ENCODE peak calls at places on chromosomes 6 and 20, in seven cellular contexts. C is AG10803, M is ovary, Y is fibroblast of the aortic adventitia, I is A549, B is HepG2, X is choroid plexus epithelial cell. N is an unnamed sample.

GRCh38 chr20:19252670-19253120 is 40.3 kb downstream of the SLC24A3 start:
- DNase-seq in C (peak), M (no peak), I (no peak), Y (no peak), B (no peak), X (peak), N (peak)

GRCh38 chr20:16968099-16968498 is 219.9 kb downstream of the OTOR start:
- DNase-seq in I (no peak), M (no peak), X (no peak), C (no peak), Y (no peak), B (no peak), N (no peak)

GRCh38 chr6:40962241-40962640 is 76.8 kb downstream of the UNC5CL start:
- DNase-seq in B (peak), C (peak), I (peak), Y (peak), M (no peak), X (peak), N (peak)

GRCh38 chr6:22613695-22614094 is 44.3 kb downstream of the HDGFL1 start:
- DNase-seq in B (no peak), M (no peak), Y (peak), X (peak), C (peak), I (no peak), N (peak)

GRCh38 chr6:363909-364308 is 27.6 kb upstream of the IRF4 start:
- DNase-seq in C (no peak), I (no peak), X (no peak), M (no peak), B (no peak), Y (no peak), N (no peak)

GRCh38 chr6:18823782-18824386 is 436.7 kb downstream of the RNF144B start:
- DNase-seq in C (peak), M (no peak), X (peak), Y (peak), I (no peak), B (peak), N (peak)

GRCh38 chr6:81820979-81821378 is 68.5 kb upstream of the TENT5A start:
- DNase-seq in Y (no peak), I (no peak), X (no peak), C (no peak), B (no peak), M (no peak), N (no peak)

GRCh38 chr6:157860505-157860991 is 37.5 kb downstream of the SNX9 start:
- DNase-seq in X (peak), B (no peak), I (no peak), C (no peak), M (no peak), Y (no peak), N (no peak)

GRCh38 chr6:42075159-42075838 is 25.0 kb downstream of the TAF8 start:
- DNase-seq in X (peak), Y (peak), B (peak), M (peak), I (peak), C (peak), N (peak)

GRCh38 chr20:17281478-17281877 is 54.6 kb downstream of the PCSK2 start:
- DNase-seq in X (peak), C (peak), M (no peak), Y (no peak), B (peak), I (no peak), N (peak)

GRCh38 chr6:125918681-125919566 is 37.6 kb upstream of the HINT3 start:
- DNase-seq in M (no peak), I (peak), C (peak), X (peak), B (peak), Y (peak), N (peak)

GRCh38 chr20:21396045-21396893 is 1.1 kb downstream of the NKX2-4 start:
- DNase-seq in Y (no peak), C (no peak), X (no peak), I (no peak), B (no peak), M (peak), N (peak)

GRCh38 chr6:109339906-109340678 is 42.2 kb downstream of the CD164 start:
- DNase-seq in Y (no peak), X (no peak), C (no peak), I (no peak), B (no peak), M (no peak), N (peak)

GRCh38 chr6:27388293-27389197 is at the start of gene ZNF391:
- DNase-seq in C (peak), M (peak), B (peak), X (peak), I (peak), Y (peak), N (peak)

GRCh38 chr20:14667241-14667640 is 329.8 kb upstream of the FLRT3 start:
- DNase-seq in C (no peak), M (no peak), Y (no peak), B (no peak), X (no peak), I (no peak), N (no peak)

GRCh38 chr6:88220493-88220892 is 54.3 kb upstream of the CNR1 start:
- DNase-seq in C (no peak), B (peak), X (peak), Y (peak), I (no peak), M (no peak), N (peak)

GRCh38 chr6:90362273-90362672 is 65.6 kb upstream of the BACH2 start:
- DNase-seq in B (no peak), X (peak), I (no peak), M (peak), Y (peak), C (no peak), N (peak)

GRCh38 chr20:23684261-23684660 is 4.6 kb downstream of the CST4 start:
- DNase-seq in M (no peak), Y (no peak), I (no peak), X (no peak), C (no peak), B (no peak), N (no peak)

GRCh38 chr20:2602746-2603145 is 49.7 kb upstream of the NOP56 start:
- DNase-seq in M (no peak), Y (no peak), C (no peak), X (no peak), I (no peak), B (no peak), N (no peak)

GRCh38 chr6:151036869-151037680 is 171.6 kb downstream of the MTHFD1L start:
- DNase-seq in M (no peak), B (no peak), I (no peak), C (no peak), Y (no peak), X (peak), N (peak)

GRCh38 chr6:45709834-45710233 is 305.8 kb downstream of the CLIC5 start:
- DNase-seq in X (no peak), C (no peak), Y (no peak), M (no peak), B (no peak), I (no peak), N (no peak)

GRCh38 chr6:96812077-96812703 is 25.1 kb downstream of the GPR63 start:
- DNase-seq in X (peak), M (no peak), C (peak), Y (peak), B (no peak), I (no peak), N (no peak)

GRCh38 chr6:105359419-105360366 is 43.2 kb downstream of the PREP start:
- DNase-seq in X (peak), C (peak), I (peak), Y (peak), M (no peak), B (no peak), N (peak)

GRCh38 chr6:37256692-37257319 is 766 bp upstream of the TBC1D22B start:
- DNase-seq in Y (peak), X (peak), M (no peak), B (no peak), C (peak), I (no peak), N (peak)

GRCh38 chr6:99276747-99277146 is 72.7 kb downstream of the FAXC start:
- DNase-seq in X (peak), B (no peak), C (no peak), I (no peak), M (no peak), Y (no peak), N (peak)

GRCh38 chr20:38680492-38681118 is 43.7 kb upstream of the SLC32A1 start:
- DNase-seq in C (peak), B (peak), I (no peak), Y (peak), X (peak), M (no peak), N (peak)

GRCh38 chr6:129685640-129686031 is 24.3 kb downstream of the ARHGAP18 start:
- DNase-seq in C (no peak), I (no peak), M (no peak), X (no peak), Y (no peak), B (no peak), N (no peak)

GRCh38 chr6:19663479-19663878 is 173.7 kb upstream of the ID4 start:
- DNase-seq in I (no peak), X (no peak), M (no peak), B (no peak), C (no peak), Y (no peak), N (no peak)

GRCh38 chr6:43923376-43924221 is 153.6 kb downstream of the VEGFA start:
- DNase-seq in M (no peak), I (no peak), B (no peak), C (peak), Y (peak), X (no peak), N (peak)

GRCh38 chr6:42428326-42429041 is 23.2 kb downstream of the TRERF1 start:
- DNase-seq in M (no peak), C (peak), Y (peak), B (no peak), X (no peak), I (no peak), N (no peak)

GRCh38 chr20:47568019-47568418 is 66.3 kb downstream of the NCOA3 start:
- DNase-seq in B (peak), M (peak), I (no peak), X (peak), C (peak), Y (peak), N (no peak)

GRCh38 chr6:3321042-3321441 is 62.3 kb downstream of the PSMG4 start:
- DNase-seq in I (no peak), X (no peak), B (no peak), C (no peak), Y (no peak), M (no peak), N (no peak)

GRCh38 chr6:112575309-112575834 is 228.2 kb downstream of the RFPL4B start:
- DNase-seq in X (no peak), B (no peak), Y (no peak), C (no peak), M (no peak), I (no peak), N (no peak)

GRCh38 chr20:49762940-49763766 is 49.5 kb upstream of the B4GALT5 start:
- DNase-seq in X (no peak), Y (no peak), I (no peak), C (no peak), M (no peak), B (no peak), N (peak)

DNA sequence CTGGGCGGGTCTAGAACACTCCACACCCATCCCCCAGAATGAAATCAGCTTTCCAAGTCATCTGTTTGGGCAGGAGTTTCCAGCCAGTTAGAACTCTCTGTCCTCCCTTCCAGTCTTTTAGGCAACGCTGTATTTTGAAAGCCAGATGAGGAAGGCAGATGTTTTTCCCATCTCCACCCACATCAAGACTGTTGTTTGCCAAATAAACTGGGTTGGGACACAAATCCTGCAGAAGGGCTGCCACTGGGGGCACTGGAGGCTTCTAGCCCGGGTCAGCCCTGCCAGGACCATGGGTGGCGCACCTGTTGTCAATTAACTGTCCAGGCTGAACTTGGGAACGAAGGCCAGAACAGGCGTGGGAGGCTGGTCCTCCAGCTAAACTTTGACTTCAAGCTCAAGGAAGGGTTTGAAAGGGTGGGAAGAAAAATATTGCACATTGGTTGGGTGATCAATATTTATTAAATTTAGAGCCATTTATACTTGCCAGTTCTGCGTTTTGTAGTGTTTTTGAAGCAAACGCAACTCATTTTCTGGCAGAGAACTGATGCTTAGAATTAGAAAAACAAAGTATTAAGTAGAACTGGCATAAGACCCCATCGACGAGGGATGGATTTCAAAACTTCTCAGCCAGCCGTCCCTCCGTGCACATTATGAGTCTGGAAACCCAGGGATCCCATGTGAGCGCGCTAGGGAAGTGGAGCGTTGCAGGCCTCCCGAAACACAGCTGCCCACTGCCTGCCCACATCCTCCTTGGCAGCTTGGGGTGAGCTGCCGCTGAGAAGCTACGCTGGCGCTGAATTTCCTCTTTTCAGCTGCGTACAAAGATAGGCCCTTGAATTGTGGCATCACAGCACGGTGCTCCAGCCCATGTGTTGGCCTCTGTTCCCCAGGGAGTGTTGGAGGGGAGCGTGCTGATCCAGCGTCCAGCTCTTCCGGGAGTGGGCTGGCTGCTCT is 297.4 kb downstream of the QKI start:
- DNase-seq in I (peak), B (peak), C (peak), Y (peak), M (no peak), X (no peak), N (no peak)
- TF ChIP-seq CTCF in I (no peak), B (peak), C (peak), Y (no peak), M (no peak), X (no peak), N (no peak)

GRCh38 chr20:57524511-57525176 is at the start of gene CTCFL:
- DNase-seq in B (no peak), C (no peak), I (no peak), X (no peak), M (no peak), Y (no peak), N (no peak)
- H3K4me3 ChIP-seq in B (no peak), C (no peak), I (no peak), X (no peak), M (no peak), Y (no peak), N (no peak)

GRCh38 chr6:68575765-68576439 is 59.2 kb upstream of the ADGRB3 start:
- DNase-seq in B (no peak), I (no peak), M (no peak), C (no peak), X (peak), Y (no peak), N (peak)

GRCh38 chr6:68572975-68573374 is 62.1 kb upstream of the ADGRB3 start:
- DNase-seq in Y (no peak), I (no peak), C (no peak), M (no peak), X (no peak), B (no peak), N (no peak)

GRCh38 chr6:68572525-68572924 is 62.6 kb upstream of the ADGRB3 start:
- DNase-seq in I (no peak), X (peak), C (no peak), B (peak), M (no peak), Y (no peak), N (peak)
- TF ChIP-seq CTCF in I (no peak), X (peak), C (peak), B (peak), M (no peak), Y (peak), N (peak)

GRCh38 chr6:149224399-149224798 is 93.1 kb upstream of the TAB2 start:
- DNase-seq in M (no peak), B (no peak), X (no peak), Y (no peak), I (no peak), C (no peak), N (no peak)
- H3K4me3 ChIP-seq in M (no peak), B (no peak), X (no peak), Y (no peak), I (no peak), C (no peak), N (no peak)